ENCODE peak calls at places on chromosomes 2 and 18, in six cellular contexts. X, U, B, K, H and V are unnamed samples.

GRCh38 chr2:45141883-45142866 is 132.9 kb upstream of the SIX2 start:
- DNase-seq in X (no peak), U (no peak), B (no peak), K (no peak), H (no peak), V (no peak)

GRCh38 chr18:60452424-60452823 is 79.8 kb upstream of the MC4R start:
- DNase-seq in X (no peak), U (no peak), B (peak), K (no peak), H (no peak), V (no peak)

GRCh38 chr2:187148059-187148714 is 299.2 kb upstream of the ZSWIM2 start:
- DNase-seq in X (no peak), U (no peak), B (no peak), K (no peak), H (no peak), V (no peak)

GRCh38 chr2:105421053-105421452 is 22.2 kb upstream of the FHL2 start:
- DNase-seq in X (no peak), U (no peak), B (no peak), K (no peak), H (no peak), V (no peak)

GRCh38 chr2:178891265-178891958 is 84.2 kb upstream of the TTN start:
- DNase-seq in X (peak), U (peak), B (peak), K (peak), H (peak), V (peak)

GRCh38 chr18:48719388-48719787 is 180.6 kb downstream of the CTIF start:
- DNase-seq in X (no peak), U (no peak), B (no peak), K (no peak), H (no peak), V (no peak)

GRCh38 chr2:39593439-39594393 is 72.0 kb upstream of the TMEM178A start:
- DNase-seq in X (peak), U (no peak), B (peak), K (peak), H (peak), V (no peak)

GRCh38 chr2:151315381-151315903 is 26.0 kb upstream of the NMI start:
- DNase-seq in X (no peak), U (no peak), B (peak), K (peak), H (no peak), V (no peak)

GRCh38 chr18:75115514-75115913 is 93.4 kb downstream of the PTGR3 start:
- DNase-seq in X (no peak), U (no peak), B (no peak), K (no peak), H (no peak), V (no peak)

GRCh38 chr2:179636100-179636980 is 225.1 kb downstream of the ZNF385B start:
- DNase-seq in X (no peak), U (no peak), B (no peak), K (no peak), H (no peak), V (no peak)

GRCh38 chr2:19577668-19578067 is 219.2 kb upstream of the OSR1 start:
- DNase-seq in X (no peak), U (no peak), B (peak), K (no peak), H (peak), V (no peak)

GRCh38 chr2:191333911-191334357 is 88.7 kb downstream of the MYO1B start:
- DNase-seq in X (no peak), U (no peak), B (peak), K (no peak), H (peak), V (no peak)

GRCh38 chr2:201798252-201798918 is 8.0 kb upstream of the CDK15 start:
- DNase-seq in X (no peak), U (no peak), B (peak), K (no peak), H (peak), V (no peak)

GRCh38 chr18:48798334-48799197 is 152.2 kb downstream of the SMAD7 start:
- DNase-seq in X (no peak), U (no peak), B (no peak), K (no peak), H (no peak), V (peak)

GRCh38 chr18:22233271-22233670 is 63.9 kb downstream of the GATA6 start:
- DNase-seq in X (no peak), U (no peak), B (no peak), K (no peak), H (no peak), V (no peak)

GRCh38 chr2:68632026-68632425 is 11.4 kb upstream of the PROKR1 start:
- DNase-seq in X (no peak), U (no peak), B (no peak), K (no peak), H (no peak), V (no peak)

GRCh38 chr2:102514061-102514785 is 41.2 kb downstream of the SLC9A4 start:
- DNase-seq in X (no peak), U (no peak), B (peak), K (no peak), H (peak), V (no peak)

GRCh38 chr2:174342600-174343342 is 8.0 kb downstream of the SP9 start:
- DNase-seq in X (peak), U (no peak), B (no peak), K (no peak), H (no peak), V (peak)